ENCODE peak calls at places on chromosomes 3 and 15, in nine cellular contexts. S is BJ, D is cardiac fibroblast, A is heart right ventricle, T is epithelial cell of proximal tubule, X is BE2C, B is lung, H is MCF 10A, G is prostate gland. C is an unnamed sample.

GRCh38 chr15:67107014-67107812 is 41.8 kb downstream of the SMAD3 start:
- DNase-seq in S (peak; percentile 96), D (peak; percentile 99), A (no peak), T (peak; percentile 97), X (peak; percentile 28), B (peak; percentile 72), H (peak; percentile 99), G (peak; percentile 71), C (no peak)

GRCh38 chr15:39194431-39194830 is 386.4 kb upstream of the THBS1 start:
- DNase-seq in S (no peak), D (peak; percentile 62), A (no peak), T (no peak), X (no peak), B (no peak), H (peak; percentile 75), G (no peak), C (no peak)

GRCh38 chr3:62723636-62724217 is 151.5 kb downstream of the CADPS start:
- DNase-seq in S (no peak), D (no peak), A (peak; percentile 12), T (no peak), X (peak; percentile 32), B (no peak), H (no peak), G (no peak), C (no peak)

GRCh38 chr3:195260286-195260905 is 10.6 kb downstream of the XXYLT1 start:
- DNase-seq in S (no peak), D (peak; percentile 27), A (no peak), T (no peak), X (no peak), B (peak; percentile 42), H (no peak), G (no peak), C (no peak)

GRCh38 chr15:98547255-98547654 is 101.1 kb upstream of the IGF1R start:
- DNase-seq in S (no peak), D (no peak), A (no peak), T (no peak), X (no peak), B (no peak), H (no peak), G (no peak), C (no peak)

GRCh38 chr3:102125197-102125993 is 276.1 kb downstream of the NFKBIZ start:
- DNase-seq in S (no peak), D (peak; percentile 10), A (no peak), T (no peak), X (no peak), B (no peak), H (peak; percentile 22), G (no peak), C (no peak)

GRCh38 chr3:184171562-184171961 is 3.1 kb upstream of the AP2M1 start:
- DNase-seq in S (no peak), D (peak; percentile 67), A (no peak), T (no peak), X (no peak), B (no peak), H (peak; percentile 62), G (no peak), C (peak; percentile 61)

GRCh38 chr3:134473868-134474546 is 11.8 kb downstream of the ANAPC13 start:
- DNase-seq in S (no peak), D (peak; percentile 87), A (no peak), T (no peak), X (peak; percentile 73), B (peak; percentile 84), H (peak; percentile 90), G (peak; percentile 86), C (peak; percentile 50)

GRCh38 chr3:55455915-55456314 is 31.2 kb downstream of the WNT5A start:
- DNase-seq in S (no peak), D (no peak), A (no peak), T (no peak), X (no peak), B (no peak), H (no peak), G (no peak), C (no peak)

GRCh38 chr3:177610677-177611654 is 413.7 kb upstream of the TBL1XR1 start:
- DNase-seq in S (no peak), D (no peak), A (no peak), T (no peak), X (peak; percentile 27), B (peak; percentile 41), H (peak; percentile 66), G (no peak), C (no peak)

GRCh38 chr15:90561344-90562244 is 31.9 kb downstream of the CRTC3 start:
- DNase-seq in S (peak; percentile 78), D (peak; percentile 27), A (no peak), T (no peak), X (no peak), B (no peak), H (no peak), G (no peak), C (no peak)

GRCh38 chr15:27095809-27096580 is 125.0 kb downstream of the GABRG3 start:
- DNase-seq in S (no peak), D (no peak), A (no peak), T (no peak), X (peak; percentile 83), B (no peak), H (no peak), G (no peak), C (no peak)

GRCh38 chr3:133745981-133746721 is at the start of gene TF:
- DNase-seq in S (no peak), D (no peak), A (peak; percentile 22), T (no peak), X (no peak), B (no peak), H (no peak), G (no peak), C (no peak)

GRCh38 chr15:47503884-47504283 is 213.4 kb upstream of the SEMA6D start:
- DNase-seq in S (no peak), D (no peak), A (no peak), T (no peak), X (no peak), B (no peak), H (no peak), G (no peak), C (no peak)

GRCh38 chr15:57305009-57305408 is 71.3 kb upstream of the CGNL1 start:
- DNase-seq in S (no peak), D (no peak), A (no peak), T (no peak), X (no peak), B (no peak), H (no peak), G (no peak), C (no peak)

GRCh38 chr3:31714512-31714894 is 181.8 kb downstream of the STT3B start:
- DNase-seq in S (no peak), D (no peak), A (no peak), T (no peak), X (no peak), B (no peak), H (no peak), G (no peak), C (no peak)

DNA sequence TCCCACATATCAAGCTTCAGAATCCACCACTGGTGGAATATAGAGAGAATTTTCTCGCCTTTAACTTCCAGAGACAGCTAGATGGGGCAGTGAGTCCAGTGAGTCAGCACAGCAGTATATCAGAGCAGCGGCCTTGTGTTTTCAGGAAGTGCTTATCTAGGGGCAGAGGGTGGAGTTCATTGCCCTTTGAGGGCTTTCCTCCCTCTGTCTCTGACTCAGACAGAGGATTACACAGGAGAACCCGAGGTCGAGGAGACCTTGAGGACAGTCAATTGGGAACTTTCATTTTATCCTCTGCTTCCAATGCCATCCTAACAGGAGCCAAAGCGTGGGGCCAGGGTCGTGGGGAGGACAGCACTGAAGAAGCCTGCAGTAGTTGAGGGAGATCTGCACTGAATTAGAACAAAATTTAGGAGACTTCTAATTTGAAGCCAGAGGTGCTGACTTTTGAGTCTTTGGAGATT is 109.6 kb upstream of the UMPS start:
- DNase-seq in S (no peak), D (peak; percentile 41), A (no peak), T (no peak), X (peak; percentile 30), B (peak; percentile 35), H (peak; percentile 52), G (no peak), C (peak; percentile 47)
- TF ChIP-seq CTCF in S (no peak), D (no peak), A (peak; percentile 23), T (no peak), X (peak; percentile 11), B (no peak), H (no peak), G (no peak), C (peak; percentile 42)

DNA sequence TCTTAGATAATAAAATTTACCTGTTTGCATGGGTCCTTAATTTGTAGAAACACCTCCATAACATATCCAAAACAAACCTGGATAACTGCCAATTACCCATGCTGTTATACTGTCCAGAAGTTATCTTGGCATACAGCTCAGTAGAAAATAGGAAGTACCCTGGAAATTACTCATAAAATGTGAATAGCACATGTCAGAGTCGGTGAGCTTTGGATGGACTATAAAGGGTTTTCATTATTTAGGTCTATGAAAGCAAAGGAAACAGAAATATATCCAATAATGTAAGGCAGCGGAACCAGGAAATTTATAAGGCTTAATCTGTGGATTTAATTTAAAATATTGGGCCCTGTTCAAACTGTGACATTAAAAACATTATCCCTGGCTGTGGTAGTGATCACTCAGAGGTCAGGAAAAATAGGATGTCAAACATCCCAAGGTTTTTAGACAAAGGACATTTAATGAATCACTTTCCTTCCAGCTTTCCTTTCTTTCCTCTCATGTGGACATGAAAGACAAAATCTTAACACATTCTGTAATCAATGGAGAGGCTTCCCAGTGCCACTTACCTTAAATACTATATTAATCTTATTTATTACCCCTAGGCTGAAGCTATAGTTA is 459.0 kb upstream of the DPH6 start:
- DNase-seq in S (no peak), D (no peak), A (no peak), T (no peak), X (no peak), B (no peak), H (no peak), G (no peak), C (no peak)
- TF ChIP-seq CTCF in S (no peak), D (no peak), A (no peak), T (no peak), X (no peak), B (no peak), H (no peak), G (no peak), C (no peak)

DNA sequence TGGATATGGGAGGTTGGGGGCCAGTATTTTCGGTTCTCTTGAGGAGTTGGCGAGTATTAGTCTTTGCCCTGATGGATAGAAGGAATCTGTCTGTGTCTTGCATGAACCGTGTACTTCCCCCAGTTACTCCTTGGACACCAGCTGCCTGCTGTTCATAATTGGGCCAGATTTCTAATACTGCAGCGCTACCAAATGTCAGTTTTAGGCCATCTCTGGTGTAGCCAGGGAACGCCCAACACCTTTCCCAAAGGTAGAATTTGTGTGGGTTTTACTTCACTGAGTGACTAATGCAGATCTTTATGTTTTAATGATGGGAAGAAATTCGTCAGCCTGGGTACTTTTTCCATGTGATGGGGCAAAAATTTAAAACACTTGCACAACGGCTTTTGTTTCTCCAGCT is 18.4 kb downstream of the FLNB start:
- DNase-seq in S (no peak), D (no peak), A (no peak), T (no peak), X (no peak), B (no peak), H (peak; percentile 86), G (no peak), C (no peak)
- TF ChIP-seq CTCF in S (no peak), D (no peak), A (no peak), T (no peak), X (no peak), B (no peak), H (peak; percentile 26), G (no peak), C (no peak)

DNA sequence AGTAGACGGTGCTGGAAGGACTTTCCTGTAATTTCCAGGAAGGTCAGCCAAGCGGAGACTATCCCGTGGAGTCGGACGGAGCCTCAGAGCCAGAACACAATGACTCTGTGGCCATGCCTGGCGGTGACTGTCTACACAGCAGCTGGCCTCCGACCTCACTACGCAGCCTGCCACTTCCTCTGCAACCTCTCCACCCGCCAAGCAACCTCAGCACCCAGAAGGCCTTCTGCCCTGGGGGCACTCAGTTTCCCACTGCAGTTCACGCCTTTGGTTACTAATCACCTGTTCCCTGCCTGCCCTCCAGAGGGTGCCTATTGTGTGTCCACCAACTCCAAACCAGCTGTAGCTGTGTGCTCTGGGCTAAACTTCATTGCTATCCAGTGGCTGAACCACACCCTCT is 44.0 kb downstream of the TM2D3 start:
- DNase-seq in S (no peak), D (no peak), A (no peak), T (no peak), X (no peak), B (no peak), H (no peak), G (no peak), C (no peak)
- TF ChIP-seq CTCF in S (no peak), D (no peak), A (no peak), T (no peak), X (no peak), B (no peak), H (no peak), G (no peak), C (no peak)

C was measured in GM10248.